ENCODE peak calls at places on chromosomes 3 and 15, in ten cellular contexts. R is aorta; V is AG08396; J is C1 segment of cervical spinal cord; B is choroid plexus epithelial cell; C is astrocyte of the spinal cord; Q is ACHN; T is mesendoderm; F is stimulated activated CD8-positive, alpha-beta memory T cell treated with anti-CD3 and anti-CD28 coated beads, Interleukin-15, amount 100 ng/mL, for 24 hours; P is fibroblast of the aortic adventitia. U is an unnamed sample.

GRCh38 chr15:62848631-62849050 is 193.9 kb upstream of the TPM1 start:
- DNase-seq in R (no peak), V (no peak), J (no peak), B (peak; percentile 34), C (no peak), Q (peak; percentile 19), T (peak; percentile 36), F (no peak), P (peak; percentile 38), U (no peak)

GRCh38 chr3:123872621-123873020 is 11.5 kb downstream of the MYLK start:
- DNase-seq in R (no peak), V (no peak), J (no peak), B (no peak), C (no peak), Q (no peak), T (no peak), F (no peak), P (no peak), U (no peak)

GRCh38 chr15:27134481-27134880 is 163.5 kb downstream of the GABRG3 start:
- DNase-seq in R (no peak), V (no peak), J (no peak), B (no peak), C (no peak), Q (no peak), T (no peak), F (no peak), P (no peak), U (no peak)

GRCh38 chr3:168162172-168162571 is 66.4 kb upstream of the GOLIM4 start:
- DNase-seq in R (no peak), V (no peak), J (no peak), B (peak; percentile 4), C (peak; percentile 36), Q (no peak), T (no peak), F (no peak), P (peak; percentile 22), U (no peak)

GRCh38 chr15:82545002-82545401 is 4.7 kb upstream of the RPS17 start:
- DNase-seq in R (no peak), V (no peak), J (no peak), B (no peak), C (no peak), Q (no peak), T (no peak), F (no peak), P (no peak), U (no peak)

GRCh38 chr15:96329403-96329981 is 1.0 kb upstream of the NR2F2 start:
- DNase-seq in R (no peak), V (peak; percentile 8), J (no peak), B (peak; percentile 76), C (peak; percentile 65), Q (peak; percentile 42), T (no peak), F (no peak), P (peak; percentile 60), U (no peak)

GRCh38 chr3:58164199-58164879 is 46.4 kb downstream of the DNASE1L3 start:
- DNase-seq in R (peak; percentile 90), V (peak; percentile 36), J (no peak), B (peak; percentile 60), C (peak; percentile 84), Q (no peak), T (no peak), F (no peak), P (no peak), U (no peak)

GRCh38 chr15:28100516-28101195 is 1.5 kb upstream of the OCA2 start:
- DNase-seq in R (peak; percentile 57), V (no peak), J (no peak), B (no peak), C (no peak), Q (no peak), T (no peak), F (no peak), P (no peak), U (peak; percentile 41)

GRCh38 chr15:70974004-70974832 is 81.6 kb downstream of the LRRC49 start:
- DNase-seq in R (no peak), V (peak; percentile 19), J (no peak), B (peak; percentile 84), C (peak; percentile 73), Q (peak; percentile 33), T (peak; percentile 46), F (no peak), P (peak; percentile 86), U (no peak)

GRCh38 chr15:35288580-35288979 is 203.5 kb upstream of the NANOGP8 start:
- DNase-seq in R (no peak), V (no peak), J (no peak), B (no peak), C (no peak), Q (no peak), T (no peak), F (no peak), P (no peak), U (no peak)

GRCh38 chr15:48936666-48937065 is 27.1 kb downstream of the SHC4 start:
- DNase-seq in R (no peak), V (peak; percentile 66), J (no peak), B (peak; percentile 86), C (peak; percentile 76), Q (no peak), T (no peak), F (no peak), P (peak; percentile 62), U (no peak)

GRCh38 chr15:96130734-96131133 is 199.8 kb upstream of the NR2F2 start:
- DNase-seq in R (no peak), V (no peak), J (no peak), B (peak; percentile 24), C (no peak), Q (no peak), T (no peak), F (no peak), P (no peak), U (no peak)

GRCh38 chr15:60945196-60945595 is 283.9 kb downstream of the RORA start:
- DNase-seq in R (peak; percentile 89), V (peak; percentile 22), J (peak; percentile 25), B (no peak), C (no peak), Q (no peak), T (no peak), F (no peak), P (peak; percentile 68), U (no peak)

GRCh38 chr3:73324203-73325155 is 263.0 kb downstream of the EBLN2 start:
- DNase-seq in R (no peak), V (peak; percentile 15), J (no peak), B (peak; percentile 2), C (no peak), Q (no peak), T (peak; percentile 81), F (no peak), P (peak; percentile 75), U (no peak)

GRCh38 chr3:42803800-42804112 is 534 bp downstream of the HIGD1A start:
- DNase-seq in R (peak; percentile 84), V (peak; percentile 48), J (peak; percentile 69), B (no peak), C (peak; percentile 42), Q (no peak), T (peak; percentile 76), F (no peak), P (no peak), U (no peak)

GRCh38 chr3:108879915-108880314 is 57.3 kb downstream of the TRAT1 start:
- DNase-seq in R (no peak), V (no peak), J (no peak), B (no peak), C (no peak), Q (no peak), T (peak; percentile 30), F (no peak), P (no peak), U (peak; percentile 38)

GRCh38 chr3:151766454-151766853 is 32.7 kb downstream of the AADACL2 start:
- DNase-seq in R (no peak), V (no peak), J (no peak), B (peak; percentile 61), C (peak; percentile 12), Q (no peak), T (no peak), F (no peak), P (peak; percentile 67), U (no peak)

GRCh38 chr3:157142315-157142714 is 17.6 kb downstream of the CCNL1 start:
- DNase-seq in R (no peak), V (no peak), J (no peak), B (no peak), C (no peak), Q (no peak), T (peak; percentile 59), F (no peak), P (no peak), U (no peak)

GRCh38 chr3:113157408-113157980 is 53.9 kb upstream of the BOC start:
- DNase-seq in R (no peak), V (no peak), J (no peak), B (peak; percentile 15), C (no peak), Q (no peak), T (no peak), F (no peak), P (peak; percentile 17), U (no peak)

GRCh38 chr3:159761826-159762225 is 226.8 kb upstream of the IL12A start:
- DNase-seq in R (no peak), V (no peak), J (no peak), B (no peak), C (no peak), Q (no peak), T (no peak), F (no peak), P (no peak), U (no peak)

GRCh38 chr3:149535395-149535685 is 60.8 kb downstream of the TM4SF4 start:
- DNase-seq in R (no peak), V (no peak), J (no peak), B (no peak), C (no peak), Q (no peak), T (no peak), F (no peak), P (no peak), U (no peak)

GRCh38 chr15:99151156-99151555 is 46.3 kb downstream of the SYNM start:
- DNase-seq in R (no peak), V (no peak), J (no peak), B (no peak), C (no peak), Q (no peak), T (no peak), F (no peak), P (no peak), U (peak; percentile 7)

GRCh38 chr15:92074646-92075045 is 221.1 kb downstream of the SLCO3A1 start:
- DNase-seq in R (no peak), V (peak; percentile 20), J (no peak), B (peak; percentile 17), C (peak; percentile 77), Q (peak; percentile 41), T (peak; percentile 77), F (no peak), P (peak; percentile 91), U (no peak)

GRCh38 chr3:15769256-15769915 is 28.4 kb downstream of the ANKRD28 start:
- DNase-seq in R (no peak), V (no peak), J (no peak), B (no peak), C (peak; percentile 35), Q (no peak), T (no peak), F (no peak), P (peak; percentile 28), U (no peak)

GRCh38 chr3:171967137-171967783 is 72.1 kb upstream of the FNDC3B start:
- DNase-seq in R (no peak), V (peak; percentile 62), J (no peak), B (peak; percentile 72), C (peak; percentile 80), Q (peak; percentile 57), T (peak; percentile 55), F (no peak), P (peak; percentile 96), U (no peak)

GRCh38 chr15:66761723-66762595 is 59.9 kb downstream of the SMAD6 start:
- DNase-seq in R (peak; percentile 72), V (no peak), J (no peak), B (peak; percentile 58), C (peak; percentile 43), Q (no peak), T (no peak), F (no peak), P (peak; percentile 63), U (no peak)

GRCh38 chr3:42831321-42831713 is 22.1 kb downstream of the ACKR2 start:
- DNase-seq in R (peak; percentile 85), V (peak; percentile 62), J (peak; percentile 41), B (peak; percentile 62), C (peak; percentile 36), Q (peak; percentile 71), T (peak; percentile 86), F (peak; percentile 46), P (peak; percentile 58), U (peak; percentile 72)

GRCh38 chr15:51952805-51953204 is 18.8 kb downstream of the LEO1 start:
- DNase-seq in R (no peak), V (no peak), J (no peak), B (no peak), C (no peak), Q (no peak), T (no peak), F (no peak), P (no peak), U (no peak)